ENCODE peak calls at places on chromosome 5, in four cellular contexts. C is ecto neural progenitor cell, B is HL-60, G is GM04504. O is an unnamed sample.

GRCh38 chr5:167918492-167919267 is 372.8 kb upstream of the WWC1 start:
- DNase-seq in B (no peak), C (no peak), G (no peak), O (peak; percentile 28)

GRCh38 chr5:77774981-77775772 is 962 bp downstream of the TBCA start:
- DNase-seq in C (no peak), B (peak; percentile 13), G (no peak), O (no peak)

GRCh38 chr5:149392718-149393117 is 13.6 kb upstream of the IL17B start:
- DNase-seq in C (no peak), B (no peak), G (no peak), O (no peak)

GRCh38 chr5:127941646-127942045 is 141.9 kb upstream of the SLC12A2 start:
- DNase-seq in C (peak; percentile 79), B (no peak), G (no peak), O (no peak)

GRCh38 chr5:14261237-14261636 is 118.1 kb downstream of the TRIO start:
- DNase-seq in C (no peak), G (no peak), B (no peak), O (no peak)

GRCh38 chr5:179297026-179297425 is 48.2 kb downstream of the ADAMTS2 start:
- DNase-seq in G (no peak), B (no peak), C (no peak), O (no peak)

GRCh38 chr5:73751254-73751914 is 125.4 kb downstream of the ARHGEF28 start:
- DNase-seq in B (no peak), G (no peak), C (no peak), O (no peak)

GRCh38 chr5:160960592-160960991 is 108.6 kb upstream of the ATP10B start:
- DNase-seq in G (no peak), C (no peak), B (no peak), O (no peak)

O was measured in nephron progenitor cell.